ENCODE peak calls at places on chromosomes 7 and 10, in five cellular contexts. U is A549, V is SK-N-SH, C is HepG2, A is K562. P is an unnamed sample.

GRCh38 chr7:23930312-23930711 is 220.3 kb downstream of the STK31 start:
- DNase-seq in V (no peak), A (no peak), C (no peak), U (no peak), P (no peak)

GRCh38 chr7:96887426-96887825 is 117.9 kb upstream of the DLX6 start:
- DNase-seq in A (no peak), V (no peak), U (no peak), C (no peak), P (no peak)

GRCh38 chr10:33612116-33612515 is 277.6 kb upstream of the NRP1 start:
- DNase-seq in U (no peak), A (no peak), C (no peak), V (no peak), P (peak)

GRCh38 chr10:108358912-108359311 is 1194.4 kb upstream of the SORCS1 start:
- DNase-seq in V (peak), A (no peak), C (peak), U (peak), P (peak)

GRCh38 chr7:130421685-130422084 is 19.1 kb downstream of the CEP41 start:
- DNase-seq in V (no peak), C (no peak), A (no peak), U (no peak), P (peak)

GRCh38 chr7:132140341-132140740 is 435.9 kb downstream of the PLXNA4 start:
- DNase-seq in A (no peak), C (no peak), U (no peak), V (no peak), P (no peak)

GRCh38 chr10:81303656-81304055 is 571.3 kb upstream of the NRG3 start:
- DNase-seq in C (no peak), U (no peak), V (no peak), A (no peak), P (no peak)

GRCh38 chr7:107847168-107847835 is 43.7 kb upstream of the DLD start:
- DNase-seq in C (no peak), U (no peak), A (no peak), V (no peak), P (no peak)

GRCh38 chr10:31762306-31762705 is 166.3 kb downstream of the ARHGAP12 start:
- DNase-seq in U (no peak), V (no peak), C (no peak), A (no peak), P (no peak)

GRCh38 chr10:3666525-3667302 is 118.3 kb downstream of the KLF6 start:
- DNase-seq in C (no peak), A (no peak), U (no peak), V (no peak), P (no peak)

GRCh38 chr10:4229106-4229505 is 444.1 kb upstream of the KLF6 start:
- DNase-seq in V (no peak), A (no peak), U (no peak), C (no peak), P (no peak)

GRCh38 chr10:109982123-109982522 is 25.7 kb upstream of the ADD3 start:
- DNase-seq in C (no peak), U (no peak), A (peak), V (no peak), P (no peak)

GRCh38 chr7:155882596-155882995 is 70.3 kb upstream of the SHH start:
- DNase-seq in A (no peak), U (peak), C (no peak), V (no peak), P (peak)

GRCh38 chr10:77160679-77161078 is 476.9 kb downstream of the KCNMA1 start:
- DNase-seq in A (no peak), V (no peak), C (no peak), U (peak), P (peak)

GRCh38 chr7:147483634-147484292 is 1106.8 kb upstream of the C7orf33 start:
- DNase-seq in C (no peak), U (no peak), V (no peak), A (no peak), P (peak)

GRCh38 chr7:135716677-135717238 is 11.2 kb downstream of the SLC13A4 start:
- DNase-seq in V (peak), U (peak), A (no peak), C (no peak), P (peak)
- TF ChIP-seq SMC3 in V (no peak), U (no peak), A (no peak), C (no peak), P (peak)

GRCh38 chr7:143447500-143447899 is 4.2 kb downstream of the TAS2R60 start:
- DNase-seq in U (no peak), C (no peak), A (no peak), V (no peak), P (no peak)
- TF ChIP-seq SMC3 in U (no peak), C (no peak), A (no peak), V (no peak), P (no peak)

GRCh38 chr10:72796042-72796441 is 97.5 kb upstream of the OIT3 start:
- DNase-seq in V (no peak), A (no peak), C (no peak), U (peak), P (peak)

GRCh38 chr10:72792288-72792687 is 100.3 kb downstream of the MCU start:
- DNase-seq in A (no peak), C (no peak), V (no peak), U (no peak), P (peak)

GRCh38 chr10:72793752-72794151 is 99.8 kb upstream of the OIT3 start:
- DNase-seq in U (no peak), C (no peak), A (no peak), V (no peak), P (no peak)

GRCh38 chr10:72796538-72796937 is 97.0 kb upstream of the OIT3 start:
- DNase-seq in V (no peak), A (no peak), C (no peak), U (no peak), P (no peak)

DNA sequence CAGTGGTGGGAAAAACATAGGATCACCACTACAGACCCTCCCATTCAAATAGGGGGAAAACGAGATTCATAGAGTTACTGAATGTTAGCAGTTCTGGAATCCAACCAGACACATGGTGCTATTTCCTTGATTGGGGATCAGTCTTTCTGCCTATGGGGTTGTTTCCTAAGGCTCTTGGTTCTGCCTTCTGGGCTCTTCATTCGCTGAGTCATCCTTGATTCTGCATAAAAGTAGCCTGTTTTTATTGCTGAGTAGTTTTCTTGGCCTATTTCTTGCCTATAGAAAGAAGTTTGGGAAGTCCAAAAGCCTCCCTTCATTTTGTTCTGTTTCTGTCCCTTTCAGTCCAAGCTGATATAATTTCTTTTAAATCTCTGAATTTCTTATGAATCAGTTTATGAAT is 99.3 kb upstream of the OIT3 start:
- DNase-seq in C (no peak), V (no peak), A (peak), U (peak), P (peak)
- TF ChIP-seq SMC3 in C (no peak), V (no peak), A (no peak), U (no peak), P (no peak)

GRCh38 chr10:70910486-70911350 is 22.4 kb upstream of the PCBD1 start:
- DNase-seq in V (peak), A (no peak), U (no peak), C (no peak), P (no peak)
- TF ChIP-seq SMC3 in V (no peak), A (no peak), U (no peak), C (no peak), P (no peak)

DNA sequence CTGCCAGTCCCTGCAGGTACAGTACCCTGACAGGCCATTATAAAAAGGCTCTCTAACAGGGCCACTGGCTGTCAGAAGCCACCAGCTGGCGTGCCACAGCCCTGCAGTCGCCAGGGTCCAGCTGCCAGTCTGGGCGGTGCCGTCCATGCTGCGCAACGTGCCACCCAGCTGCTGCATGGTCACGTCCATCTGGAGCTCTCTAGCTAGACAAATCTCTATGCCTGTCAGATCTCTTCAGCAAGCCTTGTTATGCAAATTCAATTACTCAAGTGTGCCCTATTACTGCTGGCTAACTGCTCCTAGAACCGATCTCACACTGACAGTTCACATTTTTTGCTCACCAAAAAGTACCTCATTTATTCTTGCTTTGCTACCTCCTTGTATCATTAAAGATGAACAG is 75.9 kb downstream of the HIBADH start:
- DNase-seq in U (no peak), C (no peak), A (no peak), V (peak), P (no peak)
- TF ChIP-seq SMC3 in U (no peak), C (no peak), A (no peak), V (no peak), P (no peak)

GRCh38 chr7:4144801-4145470 is 537.2 kb upstream of the FOXK1 start:
- DNase-seq in A (no peak), C (no peak), U (no peak), V (peak), P (peak)
- TF ChIP-seq SMC3 in A (no peak), C (no peak), U (no peak), V (no peak), P (no peak)

DNA sequence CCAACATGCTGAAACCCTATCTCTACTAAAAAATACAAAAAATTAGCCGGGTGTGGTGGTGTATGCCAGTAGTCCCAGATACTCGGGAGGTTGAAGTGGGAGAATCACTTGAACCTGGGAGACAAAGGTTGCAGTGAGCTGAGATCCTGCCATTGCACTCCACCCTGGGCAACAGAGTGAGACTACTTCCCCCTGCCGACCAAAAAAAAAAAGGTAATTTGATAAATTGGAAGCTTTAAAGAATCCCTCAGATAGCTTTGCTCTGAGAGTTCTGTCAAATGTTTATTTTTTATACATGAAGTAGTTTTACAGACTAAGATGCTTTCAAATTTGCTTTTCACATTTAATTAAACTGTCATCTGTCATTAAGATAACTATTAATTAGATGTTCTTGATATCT is 563.3 kb upstream of the LRRTM3 start:
- DNase-seq in V (no peak), C (no peak), A (no peak), U (no peak), P (no peak)
- TF ChIP-seq SMC3 in V (no peak), C (no peak), A (no peak), U (no peak), P (no peak)

GRCh38 chr10:27413831-27414348 is 90.2 kb upstream of the RAB18 start:
- DNase-seq in U (no peak), A (no peak), V (peak), C (no peak), P (no peak)

GRCh38 chr10:27410153-27410552 is 94.0 kb upstream of the RAB18 start:
- DNase-seq in A (no peak), V (no peak), C (no peak), U (no peak), P (no peak)

DNA sequence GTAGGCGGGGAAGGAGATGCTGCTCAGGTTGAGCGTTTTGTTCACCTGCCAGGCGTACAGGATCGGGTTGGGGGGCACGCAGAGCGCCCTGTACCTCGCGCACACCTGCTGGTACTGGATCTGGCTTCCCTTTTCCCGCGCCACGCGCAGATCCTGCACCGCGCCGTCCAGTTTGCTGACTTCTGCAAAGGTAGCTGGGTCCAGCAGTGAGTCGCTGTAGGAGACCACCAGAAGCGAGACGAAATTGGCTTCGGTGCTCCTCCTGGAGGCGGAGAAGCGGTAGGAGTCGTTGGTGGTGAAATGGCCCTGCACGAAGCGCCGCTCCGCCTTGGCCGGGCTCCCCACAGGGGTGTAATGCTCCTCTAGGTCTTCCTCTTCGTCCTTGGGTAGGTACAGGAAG is 90.7 kb upstream of the RAB18 start:
- DNase-seq in A (no peak), C (no peak), V (no peak), U (no peak), P (no peak)
- TF ChIP-seq SMC3 in A (no peak), C (no peak), V (no peak), U (no peak), P (no peak)

DNA sequence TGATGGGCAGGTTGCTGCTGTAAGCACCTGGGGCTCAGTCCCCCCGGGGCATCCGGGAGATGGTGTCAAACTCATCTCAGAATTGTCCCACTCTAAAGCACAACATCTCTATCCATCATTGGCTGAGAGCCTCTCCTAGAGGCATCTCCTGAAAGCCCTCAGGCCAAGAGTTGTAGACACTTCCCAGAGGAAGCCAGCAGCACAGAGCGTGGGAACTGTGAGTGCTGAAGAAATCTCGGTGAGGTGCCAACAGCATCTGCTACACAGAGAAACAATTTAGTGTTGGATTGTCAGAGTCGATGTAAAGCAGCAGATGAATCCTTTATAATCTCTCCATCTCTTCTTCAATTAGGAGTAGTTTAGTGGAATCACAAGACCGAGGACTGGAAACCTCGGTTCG is 172.3 kb downstream of the C7orf25 start:
- DNase-seq in V (no peak), C (no peak), U (no peak), A (no peak), P (no peak)
- TF ChIP-seq SMC3 in V (no peak), C (no peak), U (no peak), A (no peak), P (no peak)

P was measured in IMR-90.